ENCODE peak calls at places on chromosomes 2 and 18, in four cellular contexts. B, T, R and Y are unnamed samples.

GRCh38 chr2:86079981-86080911 is 25.4 kb downstream of the POLR1A start:
- DNase-seq in R (no peak), B (peak; percentile 71), T (peak; percentile 66), Y (peak; percentile 39)

GRCh38 chr18:916562-916961 is 11.9 kb downstream of the ADCYAP1 start:
- DNase-seq in T (no peak), R (no peak), B (no peak), Y (no peak)

GRCh38 chr2:235005603-235006259 is 53.9 kb downstream of the SH3BP4 start:
- DNase-seq in B (no peak), T (no peak), R (no peak), Y (peak; percentile 37)

GRCh38 chr2:85584354-85584856 is at the start of gene VAMP5:
- DNase-seq in R (no peak), B (no peak), T (peak; percentile 17), Y (no peak)

GRCh38 chr2:201149064-201149820 is 33.3 kb downstream of the CFLAR start:
- DNase-seq in T (peak; percentile 87), B (peak; percentile 95), R (no peak), Y (no peak)

GRCh38 chr2:227871375-227871788 is at the start of gene DAW1:
- DNase-seq in R (peak; percentile 46), B (no peak), T (peak; percentile 45), Y (no peak)

GRCh38 chr2:226893206-226893605 is 57.4 kb downstream of the RHBDD1 start:
- DNase-seq in B (no peak), T (peak; percentile 96), R (no peak), Y (no peak)

GRCh38 chr2:151774506-151774905 is 40.2 kb upstream of the NEB start:
- DNase-seq in T (peak; percentile 63), R (no peak), B (peak; percentile 52), Y (no peak)

GRCh38 chr2:229884775-229885699 is 36.8 kb downstream of the TRIP12 start:
- DNase-seq in B (no peak), R (no peak), T (no peak), Y (no peak)

GRCh38 chr2:130763405-130763804 is 8.1 kb downstream of the AMER3 start:
- DNase-seq in B (no peak), T (no peak), R (no peak), Y (no peak)

GRCh38 chr2:109215866-109216265 is 86.9 kb downstream of the SH3RF3 start:
- DNase-seq in R (no peak), T (no peak), B (no peak), Y (no peak)

GRCh38 chr2:8458461-8459459 is 223.1 kb upstream of the ID2 start:
- DNase-seq in T (peak; percentile 6), R (no peak), B (no peak), Y (no peak)

GRCh38 chr2:182463760-182464159 is 36.9 kb upstream of the PDE1A start:
- DNase-seq in R (no peak), T (no peak), B (no peak), Y (no peak)

GRCh38 chr2:25955869-25956535 is 26.3 kb downstream of the KIF3C start:
- DNase-seq in B (no peak), R (no peak), T (no peak), Y (no peak)

GRCh38 chr2:224843141-224843540 is 127.0 kb upstream of the CCDC195 start:
- DNase-seq in R (no peak), B (peak; percentile 60), T (peak; percentile 28), Y (no peak)

GRCh38 chr2:63364866-63365265 is 223.4 kb downstream of the WDPCP start:
- DNase-seq in B (peak; percentile 20), R (no peak), T (no peak), Y (peak; percentile 7)

GRCh38 chr2:234135750-234136221 is 85.3 kb downstream of the SPP2 start:
- DNase-seq in B (peak; percentile 80), R (peak; percentile 41), T (peak; percentile 79), Y (peak; percentile 67)

GRCh38 chr2:133777607-133778006 is 209.3 kb upstream of the NCKAP5 start:
- DNase-seq in B (peak; percentile 84), T (peak; percentile 27), R (no peak), Y (no peak)

GRCh38 chr2:146701183-146701582 is 1143.6 kb upstream of the ACVR2A start:
- DNase-seq in T (no peak), B (peak; percentile 24), R (no peak), Y (no peak)

GRCh38 chr18:47174545-47175116 is 1.5 kb downstream of the IER3IP1 start:
- DNase-seq in B (peak; percentile 87), T (no peak), R (no peak), Y (no peak)

GRCh38 chr2:173657996-173658717 is 303.5 kb downstream of the CDCA7 start:
- DNase-seq in T (peak; percentile 91), B (peak; percentile 96), R (no peak), Y (no peak)

GRCh38 chr2:25606892-25607291 is 66.5 kb downstream of the DTNB start:
- DNase-seq in B (peak; percentile 58), T (peak; percentile 22), R (no peak), Y (no peak)

GRCh38 chr2:100427627-100428258 is 10.3 kb upstream of the CHST10 start:
- DNase-seq in R (no peak), T (peak; percentile 33), B (peak; percentile 65), Y (no peak)

GRCh38 chr2:34365937-34366336 is 766.8 kb upstream of the FAM98A start:
- DNase-seq in T (no peak), B (no peak), R (no peak), Y (no peak)

GRCh38 chr2:68282814-68283812 is 30.8 kb upstream of the PPP3R1 start:
- DNase-seq in R (peak; percentile 5), B (peak; percentile 65), T (peak; percentile 47), Y (no peak)

GRCh38 chr2:95573866-95574265 is 17.9 kb upstream of the TRIM43 start:
- DNase-seq in R (no peak), T (no peak), B (no peak), Y (no peak)

GRCh38 chr2:80073134-80073561 is 231.4 kb downstream of the LRRTM1 start:
- DNase-seq in T (peak; percentile 65), R (peak; percentile 41), B (peak; percentile 63), Y (no peak)

GRCh38 chr2:11976090-11976489 is 229.7 kb downstream of the LPIN1 start:
- DNase-seq in R (no peak), T (no peak), B (peak; percentile 59), Y (no peak)